ENCODE peak calls at places on chromosomes 3 and 15, in four cellular contexts. W is keratinocyte, Q is Right ventricle myocardium superior, J is AG04450. K is an unnamed sample.

GRCh38 chr15:74373731-74374647 is 6.5 kb upstream of the CYP11A1 start:
- DNase-seq in W (no peak), Q (peak), J (no peak), K (peak)

GRCh38 chr15:32849769-32850668 is 132.2 kb downstream of the GREM1 start:
- DNase-seq in W (peak), Q (no peak), J (peak), K (no peak)

GRCh38 chr15:69782809-69783208 is 314.9 kb downstream of the TLE3 start:
- DNase-seq in W (no peak), Q (no peak), J (no peak), K (no peak)

GRCh38 chr3:154745925-154746324 is 315.9 kb upstream of the GPR149 start:
- DNase-seq in W (no peak), Q (no peak), J (no peak), K (no peak)

GRCh38 chr3:38519651-38520050 is 23.5 kb downstream of the EXOG start:
- DNase-seq in W (no peak), Q (no peak), J (no peak), K (no peak)

GRCh38 chr15:85591622-85592021 is 203.1 kb downstream of the KLHL25 start:
- DNase-seq in W (no peak), Q (no peak), J (no peak), K (no peak)

GRCh38 chr15:65077981-65078352 is 1.4 kb downstream of the KBTBD13 start:
- DNase-seq in W (no peak), Q (peak), J (no peak), K (no peak)

GRCh38 chr3:27939940-27940339 is 217.8 kb upstream of the EOMES start:
- DNase-seq in W (no peak), Q (no peak), J (no peak), K (no peak)

GRCh38 chr3:78633626-78634025 is 1134.2 kb downstream of the ROBO1 start:
- DNase-seq in W (no peak), Q (no peak), J (no peak), K (no peak)

GRCh38 chr3:47019201-47019600 is 39.7 kb downstream of the NBEAL2 start:
- DNase-seq in W (no peak), Q (no peak), J (no peak), K (no peak)

GRCh38 chr15:67004142-67004541 is 61.3 kb upstream of the SMAD3 start:
- DNase-seq in W (no peak), Q (no peak), J (no peak), K (no peak)

GRCh38 chr3:149657458-149657795 is 398 bp downstream of the WWTR1 start:
- DNase-seq in W (no peak), Q (peak), J (no peak), K (no peak)

GRCh38 chr3:115239717-115240116 is 92.6 kb upstream of the ZBTB20 start:
- DNase-seq in W (peak), Q (peak), J (peak), K (no peak)

K was measured in osteocyte.